ENCODE peak calls at places on chromosomes 16 and 17, in eight cellular contexts. L is CD8-positive, alpha-beta T cell; T is adrenal gland; M is PC-3; W is psoas muscle; S is transverse colon; J is heart left ventricle; V is sigmoid colon. Q is an unnamed sample.

GRCh38 chr16:89201467-89202377 is 1.4 kb upstream of the SLC22A31 start:
- DNase-seq in T (peak), W (peak), V (peak), J (peak), M (peak), S (peak), L (peak), Q (peak)

GRCh38 chr17:28087743-28088142 is 45.3 kb downstream of the NLK start:
- DNase-seq in M (no peak), J (no peak), W (no peak), T (no peak), S (no peak), L (no peak), V (no peak), Q (no peak)

GRCh38 chr16:75273054-75273925 is 21.9 kb upstream of the BCAR1 start:
- DNase-seq in V (no peak), L (no peak), M (peak), J (no peak), S (no peak), W (no peak), T (peak), Q (no peak)

GRCh38 chr17:42120161-42121065 is 754 bp downstream of the KAT2A start:
- DNase-seq in M (no peak), T (no peak), L (no peak), W (no peak), S (no peak), J (no peak), V (no peak), Q (peak)

GRCh38 chr17:3917391-3917931 is 1.2 kb upstream of the P2RX1 start:
- DNase-seq in S (peak), J (peak), L (no peak), V (no peak), M (no peak), T (peak), W (peak), Q (no peak)

GRCh38 chr17:4710693-4711634 is 532 bp downstream of the ARRB2 start:
- DNase-seq in J (no peak), T (peak), V (no peak), S (peak), W (peak), L (no peak), M (no peak), Q (no peak)

GRCh38 chr17:57578608-57578990 is 166.5 kb downstream of the CCDC182 start:
- DNase-seq in T (no peak), M (no peak), V (no peak), J (no peak), S (no peak), L (no peak), W (no peak), Q (no peak)

GRCh38 chr17:50893183-50893993 is 27.2 kb upstream of the TOB1 start:
- DNase-seq in W (no peak), T (no peak), J (no peak), M (peak), S (peak), V (peak), L (no peak), Q (no peak)

GRCh38 chr16:5065813-5066212 is at the start of gene C16orf89:
- DNase-seq in J (no peak), M (no peak), S (no peak), V (peak), L (no peak), T (no peak), W (no peak), Q (no peak)

GRCh38 chr17:28612531-28612930 is 1.5 kb downstream of the RSKR start:
- DNase-seq in W (no peak), S (no peak), M (no peak), T (no peak), J (no peak), L (no peak), V (no peak), Q (no peak)

GRCh38 chr16:87047221-87048037 is 269.8 kb downstream of the C16orf95 start:
- DNase-seq in T (no peak), L (no peak), V (no peak), W (no peak), S (no peak), M (no peak), J (no peak), Q (no peak)

GRCh38 chr16:81838794-81839193 is 59.7 kb downstream of the PLCG2 start:
- DNase-seq in M (peak), V (no peak), T (no peak), S (no peak), W (no peak), L (no peak), J (no peak), Q (no peak)

GRCh38 chr17:57527437-57528083 is 217.5 kb downstream of the CCDC182 start:
- DNase-seq in M (no peak), V (no peak), S (no peak), T (no peak), J (no peak), L (no peak), W (no peak), Q (no peak)

GRCh38 chr17:29039764-29040598 is 3.0 kb upstream of the PIPOX start:
- DNase-seq in S (no peak), L (no peak), M (peak), W (no peak), T (no peak), V (no peak), J (no peak), Q (no peak)

GRCh38 chr17:50943575-50943933 is 77.4 kb upstream of the TOB1 start:
- DNase-seq in S (peak), L (no peak), W (no peak), M (no peak), J (no peak), T (no peak), V (peak), Q (no peak)

GRCh38 chr16:31052131-31052530 is 18.8 kb downstream of the STX4 start:
- DNase-seq in S (peak), M (peak), V (no peak), J (no peak), L (no peak), T (peak), W (no peak), Q (no peak)

GRCh38 chr16:68866933-68867332 is 23.6 kb downstream of the TANGO6 start:
- DNase-seq in V (no peak), M (no peak), T (no peak), S (no peak), J (no peak), L (no peak), W (no peak), Q (no peak)

GRCh38 chr16:11165894-11166665 is 89.9 kb downstream of the SOCS1 start:
- DNase-seq in V (no peak), L (no peak), S (no peak), J (no peak), T (no peak), W (no peak), M (no peak), Q (no peak)

GRCh38 chr16:29909398-29909797 is 9.1 kb downstream of the ASPHD1 start:
- DNase-seq in L (no peak), S (no peak), M (no peak), W (no peak), T (no peak), J (no peak), V (no peak), Q (no peak)

GRCh38 chr17:32953062-32953461 is 25.1 kb downstream of the TMEM98 start:
- DNase-seq in W (no peak), T (no peak), L (no peak), V (no peak), M (no peak), S (no peak), J (no peak), Q (no peak)

GRCh38 chr16:64092284-64092683 is 1029.6 kb downstream of the CDH11 start:
- DNase-seq in T (no peak), L (no peak), M (peak), S (no peak), V (no peak), J (no peak), W (no peak), Q (no peak)

GRCh38 chr16:28112908-28113307 is 49.4 kb upstream of the GSG1L start:
- DNase-seq in J (no peak), V (no peak), L (no peak), W (no peak), M (no peak), T (no peak), S (no peak), Q (no peak)

GRCh38 chr17:5210853-5211252 is 19.2 kb upstream of the ZNF594 start:
- DNase-seq in J (no peak), S (no peak), W (no peak), T (no peak), M (no peak), V (no peak), L (no peak), Q (no peak)

GRCh38 chr17:16911141-16911937 is 60.6 kb downstream of the TNFRSF13B start:
- DNase-seq in T (peak), L (no peak), S (peak), V (no peak), W (no peak), J (peak), M (no peak), Q (peak)

GRCh38 chr17:75633484-75634375 is 496 bp downstream of the SMIM5 start:
- DNase-seq in L (peak), T (peak), S (peak), J (peak), M (peak), W (peak), V (peak), Q (peak)

GRCh38 chr16:138049-138417 is 440 bp downstream of the NPRL3 start:
- DNase-seq in M (no peak), T (peak), W (peak), J (peak), L (no peak), S (no peak), V (no peak), Q (peak)

GRCh38 chr17:4786111-4786491 is at the start of gene VMO1:
- DNase-seq in T (peak), W (no peak), J (peak), S (peak), M (peak), V (peak), L (no peak), Q (no peak)

GRCh38 chr17:32569171-32570080 is 82.6 kb downstream of the CDK5R1 start:
- DNase-seq in J (no peak), T (no peak), V (no peak), L (no peak), S (no peak), W (no peak), M (peak), Q (no peak)

GRCh38 chr16:19882186-19882585 is 2.5 kb downstream of the GPRC5B start:
- DNase-seq in W (no peak), M (no peak), J (no peak), V (no peak), T (no peak), S (no peak), L (no peak), Q (no peak)

GRCh38 chr16:24834459-24835335 is 11.1 kb upstream of the SLC5A11 start:
- DNase-seq in L (no peak), V (peak), S (peak), J (no peak), W (no peak), T (no peak), M (peak), Q (peak)

GRCh38 chr17:29958947-29959657 is 17.7 kb downstream of the EFCAB5 start:
- DNase-seq in L (no peak), V (no peak), T (no peak), W (no peak), J (no peak), M (peak), S (no peak), Q (no peak)

GRCh38 chr17:511833-512251 is 159.2 kb upstream of the RPH3AL start:
- DNase-seq in J (no peak), V (no peak), L (no peak), S (no peak), M (no peak), W (no peak), T (no peak), Q (no peak)

GRCh38 chr17:1568950-1569810 is 6.6 kb upstream of the PITPNA start:
- DNase-seq in L (no peak), T (no peak), V (no peak), S (no peak), J (no peak), W (no peak), M (peak), Q (no peak)

GRCh38 chr17:1576500-1576899 is 13.9 kb upstream of the PITPNA start:
- DNase-seq in W (no peak), S (no peak), T (no peak), J (no peak), M (no peak), L (no peak), V (no peak), Q (no peak)

GRCh38 chr17:1573932-1574696 is 11.5 kb upstream of the PITPNA start:
- DNase-seq in L (no peak), S (peak), W (peak), M (peak), T (peak), V (peak), J (peak), Q (peak)

GRCh38 chr17:1574697-1575471 is 12.3 kb upstream of the PITPNA start:
- DNase-seq in W (no peak), J (no peak), L (no peak), V (no peak), T (no peak), M (no peak), S (no peak), Q (peak)

GRCh38 chr17:1571362-1571746 is 8.8 kb upstream of the PITPNA start:
- DNase-seq in J (no peak), S (no peak), T (no peak), V (no peak), W (no peak), M (no peak), L (no peak), Q (no peak)
- TF ChIP-seq CTCF in J (no peak), S (no peak), T (no peak), V (no peak), W (no peak), M (no peak), L (no peak), Q (no peak)

GRCh38 chr17:48499743-48500434 is 30.9 kb downstream of the HOXB1 start:
- DNase-seq in T (no peak), M (no peak), W (no peak), S (no peak), L (no peak), V (no peak), J (no peak), Q (no peak)

GRCh38 chr17:48502901-48503300 is 27.9 kb downstream of the HOXB1 start:
- DNase-seq in V (no peak), S (no peak), L (no peak), J (no peak), W (no peak), T (no peak), M (no peak), Q (no peak)

GRCh38 chr17:48502312-48502711 is 28.5 kb downstream of the HOXB1 start:
- DNase-seq in V (no peak), L (no peak), W (no peak), M (no peak), T (no peak), S (no peak), J (no peak), Q (no peak)

GRCh38 chr17:48499248-48499647 is 31.6 kb downstream of the HOXB1 start:
- DNase-seq in V (no peak), M (peak), T (no peak), L (no peak), J (no peak), W (no peak), S (no peak), Q (no peak)

GRCh38 chr17:48500435-48501426 is 30.1 kb downstream of the HOXB1 start:
- DNase-seq in S (peak), T (peak), M (peak), V (peak), W (peak), J (no peak), L (no peak), Q (no peak)
- TF ChIP-seq CTCF in S (peak), T (peak), M (no peak), V (peak), W (peak), J (peak), L (no peak), Q (no peak)

GRCh38 chr17:20010099-20010863 is 1.1 kb downstream of the SPECC1 start:
- DNase-seq in J (peak), W (no peak), S (peak), M (peak), V (no peak), L (no peak), T (peak), Q (peak)
- TF ChIP-seq CTCF in J (peak), W (no peak), S (peak), M (peak), V (no peak), L (no peak), T (peak), Q (no peak)

GRCh38 chr17:73302189-73302588 is 9.6 kb downstream of the CDC42EP4 start:
- DNase-seq in J (no peak), W (no peak), V (no peak), S (no peak), M (no peak), T (no peak), L (no peak), Q (no peak)

GRCh38 chr17:73304438-73304837 is 7.4 kb downstream of the CDC42EP4 start:
- DNase-seq in L (no peak), J (no peak), M (no peak), W (no peak), V (no peak), S (no peak), T (peak), Q (no peak)

GRCh38 chr17:73305845-73306836 is 5.7 kb downstream of the CDC42EP4 start:
- DNase-seq in J (no peak), S (no peak), L (no peak), V (no peak), M (no peak), W (no peak), T (no peak), Q (no peak)

GRCh38 chr17:73307130-73307529 is 4.7 kb downstream of the CDC42EP4 start:
- DNase-seq in M (peak), T (peak), W (no peak), L (no peak), S (peak), V (peak), J (no peak), Q (no peak)

DNA sequence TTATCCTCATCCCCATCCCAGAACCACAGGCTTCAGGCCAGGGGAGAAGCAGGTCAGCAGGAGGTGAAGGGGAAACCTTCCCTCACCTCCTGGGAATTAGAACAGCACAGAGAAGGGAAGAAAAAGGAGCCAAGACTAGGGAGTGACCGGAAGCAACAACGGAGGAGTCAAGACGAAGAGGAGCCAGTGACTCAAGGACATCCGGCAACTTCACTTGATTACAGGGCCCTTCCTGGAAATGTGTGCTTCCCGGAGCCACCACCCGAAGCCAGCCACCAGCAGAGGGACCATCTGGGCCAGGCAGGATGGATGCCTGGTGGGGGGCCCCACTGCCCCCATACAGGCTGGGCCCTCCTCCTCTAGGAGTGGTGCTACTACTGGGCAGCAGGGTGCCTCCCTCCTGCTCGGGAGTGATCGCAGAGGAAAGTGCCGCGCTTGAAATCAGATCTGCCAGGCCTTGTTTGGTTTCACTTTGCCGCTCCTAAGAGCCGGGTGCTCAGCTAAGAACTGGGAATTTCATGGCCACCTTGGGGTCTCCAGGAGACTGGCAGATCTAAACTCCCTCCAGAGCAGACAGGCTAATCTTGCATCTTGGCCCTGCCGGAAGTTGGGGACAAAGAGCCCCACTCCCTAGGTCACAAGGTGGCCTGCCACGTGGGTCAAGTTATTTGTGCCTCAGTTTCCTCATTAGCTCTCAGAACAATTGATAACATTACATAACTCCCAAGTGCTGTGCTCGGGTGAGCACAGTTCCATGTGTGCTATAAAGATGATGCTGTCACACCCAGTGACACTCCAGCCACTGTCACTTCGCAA is 6.6 kb downstream of the CDC42EP4 start:
- DNase-seq in J (peak), L (no peak), S (peak), M (peak), T (peak), W (peak), V (peak), Q (peak)
- TF ChIP-seq CTCF in J (peak), L (no peak), S (peak), M (peak), T (peak), W (peak), V (peak), Q (no peak)

DNA sequence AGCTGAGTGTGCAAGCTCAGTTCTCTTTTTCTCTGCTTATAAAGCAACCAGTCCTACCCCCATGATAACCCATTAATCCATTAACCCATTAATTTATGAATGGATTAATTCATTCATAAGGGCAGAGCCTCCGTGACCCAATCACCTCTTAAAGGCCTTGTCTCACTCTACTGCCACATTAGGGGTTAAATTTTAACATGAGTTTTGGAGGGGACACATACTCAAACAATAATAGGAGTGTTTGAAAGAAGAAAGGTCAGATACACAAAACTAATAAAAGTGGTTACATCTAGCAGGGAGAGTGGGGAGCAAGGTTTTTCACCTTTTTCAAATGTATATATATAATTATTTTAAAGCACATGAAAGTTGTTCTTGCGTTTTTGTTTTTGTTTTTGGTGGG is 6.8 kb downstream of the VMP1 start:
- DNase-seq in W (no peak), T (no peak), V (no peak), J (no peak), S (no peak), L (no peak), M (no peak), Q (no peak)
- TF ChIP-seq CTCF in W (no peak), T (no peak), V (no peak), J (no peak), S (no peak), L (no peak), M (no peak), Q (no peak)

GRCh38 chr16:49000594-49000993 is 281.0 kb downstream of the CBLN1 start:
- DNase-seq in L (no peak), V (no peak), S (no peak), M (peak), J (no peak), T (no peak), W (no peak), Q (no peak)
- TF ChIP-seq CTCF in L (no peak), V (no peak), S (peak), M (peak), J (no peak), T (no peak), W (peak), Q (peak)

GRCh38 chr16:73568769-73569168 is 520.8 kb upstream of the ZFHX3 start:
- DNase-seq in S (no peak), V (no peak), T (no peak), L (no peak), J (no peak), M (no peak), W (no peak), Q (no peak)

GRCh38 chr16:73565925-73566324 is 518.0 kb upstream of the ZFHX3 start:
- DNase-seq in W (no peak), S (no peak), T (no peak), V (no peak), M (no peak), L (no peak), J (no peak), Q (no peak)

GRCh38 chr16:73569266-73569665 is 521.3 kb upstream of the ZFHX3 start:
- DNase-seq in S (no peak), T (no peak), W (no peak), J (no peak), M (no peak), V (no peak), L (no peak), Q (no peak)

GRCh38 chr16:73563709-73564108 is 515.8 kb upstream of the ZFHX3 start:
- DNase-seq in V (no peak), M (no peak), W (no peak), S (no peak), J (no peak), L (no peak), T (no peak), Q (no peak)

DNA sequence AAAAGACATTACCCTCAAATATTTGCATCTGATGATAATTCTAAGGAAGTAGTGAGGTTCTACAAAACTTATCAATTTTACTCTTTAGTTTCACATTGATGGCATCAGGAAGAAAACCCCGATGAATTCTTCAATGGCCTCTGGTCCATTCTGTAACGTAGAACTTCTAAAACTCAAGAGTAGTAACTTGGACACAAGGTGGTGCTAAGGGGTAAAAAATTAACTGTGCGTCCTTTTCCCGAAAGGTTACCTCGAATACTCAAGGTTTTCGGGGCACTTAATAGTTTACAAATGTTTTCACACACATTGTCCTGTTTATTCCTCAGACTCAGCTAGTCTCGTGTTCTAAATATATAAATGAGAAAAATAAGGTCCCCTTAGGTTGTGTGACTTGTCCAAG is 517.3 kb upstream of the ZFHX3 start:
- DNase-seq in T (no peak), W (no peak), J (no peak), L (no peak), M (peak), S (no peak), V (no peak), Q (no peak)
- TF ChIP-seq CTCF in T (peak), W (no peak), J (peak), L (no peak), M (peak), S (peak), V (no peak), Q (no peak)

GRCh38 chr17:81927653-81928496 is at the start of gene MAFG:
- DNase-seq in S (peak), T (peak), M (peak), L (peak), J (peak), V (peak), W (peak), Q (peak)
- TF ChIP-seq CTCF in S (no peak), T (no peak), M (peak), L (no peak), J (peak), V (no peak), W (peak), Q (peak)

Q was measured in endothelial cell.